ENCODE peak calls at places on chromosomes 12 and 14, in nine cellular contexts. Z is right lobe of liver, J is fibroblast of lung, R is Panc1, N is mesendoderm, B is cardiac muscle cell, A is uterus, F is right cardiac atrium, K is heart left ventricle. L is an unnamed sample.
A peak's percentile ranks its signal among the peaks of the same experiment; 100 is the strongest.

GRCh38 chr14:53316504-53316903 is 163.4 kb upstream of the DDHD1 start:
- DNase-seq in R (no peak), Z (no peak), K (no peak), A (no peak), B (no peak), N (no peak), F (peak; percentile 28), J (no peak), L (no peak)

GRCh38 chr14:57277062-57277461 is 8.3 kb downstream of the AP5M1 start:
- DNase-seq in J (no peak), F (no peak), R (no peak), Z (no peak), B (no peak), A (no peak), N (no peak), K (no peak), L (no peak)

GRCh38 chr14:35506927-35507326 is 27.0 kb upstream of the INSM2 start:
- DNase-seq in K (no peak), R (no peak), F (no peak), Z (no peak), B (no peak), N (no peak), J (peak; percentile 54), A (no peak), L (no peak)

GRCh38 chr12:3035815-3036702 is 41.1 kb upstream of the TSPAN9 start:
- DNase-seq in A (no peak), J (no peak), Z (no peak), K (peak; percentile 26), N (no peak), B (peak; percentile 34), R (no peak), F (no peak), L (no peak)

GRCh38 chr12:26055087-26055486 is 69.8 kb downstream of the BHLHE41 start:
- DNase-seq in J (no peak), N (no peak), Z (no peak), F (no peak), A (no peak), K (no peak), R (no peak), B (no peak), L (no peak)

GRCh38 chr12:45217846-45218245 is 2.0 kb downstream of the ANO6 start:
- DNase-seq in R (no peak), A (no peak), Z (no peak), K (no peak), N (no peak), J (peak; percentile 10), B (no peak), F (no peak), L (no peak)

GRCh38 chr12:94187351-94187750 is 39.0 kb downstream of the PLXNC1 start:
- DNase-seq in F (no peak), B (no peak), J (peak; percentile 13), R (no peak), K (no peak), N (no peak), A (no peak), Z (no peak), L (no peak)

GRCh38 chr12:108853426-108853825 is 4.0 kb downstream of the SSH1 start:
- DNase-seq in Z (no peak), N (no peak), J (no peak), F (no peak), B (no peak), R (no peak), A (no peak), K (no peak), L (no peak)

GRCh38 chr14:103087343-103087835 is 3.4 kb downstream of the LBHD2 start:
- DNase-seq in B (no peak), R (no peak), Z (no peak), A (no peak), J (no peak), K (peak; percentile 40), F (peak; percentile 36), N (peak; percentile 53), L (no peak)

GRCh38 chr14:56150645-56151345 is 32.6 kb downstream of the PELI2 start:
- DNase-seq in F (no peak), Z (no peak), K (no peak), A (no peak), B (no peak), N (peak; percentile 29), J (no peak), R (no peak), L (no peak)

GRCh38 chr12:124299628-124300388 is 4.9 kb downstream of the RFLNA start:
- DNase-seq in N (no peak), Z (no peak), A (no peak), J (peak; percentile 23), F (no peak), B (no peak), K (no peak), R (no peak), L (no peak)
- H3K27me3 ChIP-seq in N (no peaks in the 10 kb centered on the region), Z (peaks cover 4% of the 10 kb centered on the region), A (no peaks in the 10 kb centered on the region), J (peaks cover 14% of the 10 kb centered on the region), F (no peaks in the 10 kb centered on the region), B (peaks cover 30% of the 10 kb centered on the region), K (peaks cover 15% of the 10 kb centered on the region), R (peaks cover 5% of the 10 kb centered on the region), L (no peaks in the 10 kb centered on the region)

DNA sequence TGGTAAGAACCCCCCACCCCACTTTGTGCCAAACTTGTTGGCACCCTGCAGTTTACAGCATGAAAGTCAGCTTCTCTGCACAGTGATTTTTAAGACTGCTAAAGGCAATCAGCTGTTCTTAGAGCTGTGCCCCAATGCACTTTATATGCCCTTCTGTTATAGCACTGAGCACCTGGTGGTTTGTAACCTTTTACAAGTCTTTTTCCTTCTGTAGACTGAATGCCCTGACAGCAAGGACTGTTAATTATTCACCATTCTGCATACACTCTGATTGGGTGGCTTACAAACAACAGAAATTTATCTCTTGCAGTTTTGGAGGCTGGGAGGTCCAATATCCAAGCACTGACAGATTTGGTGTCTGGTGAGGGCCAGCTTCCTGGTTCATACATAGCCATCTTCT is 76.8 kb downstream of the ANO4 start:
- DNase-seq in B (no peak), R (no peak), F (no peak), K (no peak), A (no peak), Z (no peak), J (no peak), N (no peak), L (no peak)
- H3K4me1 ChIP-seq in B (no peaks in the 10 kb centered on the region), R (no peaks in the 10 kb centered on the region), F (no peaks in the 10 kb centered on the region), K (no peaks in the 10 kb centered on the region), A (no peaks in the 10 kb centered on the region), Z (no peaks in the 10 kb centered on the region), J (no peaks in the 10 kb centered on the region), N (no peaks in the 10 kb centered on the region), L (no peaks in the 10 kb centered on the region)

GRCh38 chr14:25134184-25134583 is 84.2 kb upstream of the STXBP6 start:
- DNase-seq in J (no peak), B (no peak), A (no peak), F (no peak), K (no peak), R (no peak), N (no peak), Z (no peak), L (no peak)

GRCh38 chr14:25132734-25133422 is 82.9 kb upstream of the STXBP6 start:
- DNase-seq in A (peak; percentile 53), N (peak; percentile 87), F (peak; percentile 68), R (peak; percentile 25), Z (peak; percentile 68), K (peak; percentile 75), B (peak; percentile 76), J (peak; percentile 48), L (peak; percentile 1)

GRCh38 chr14:25136811-25137210 is 86.9 kb upstream of the STXBP6 start:
- DNase-seq in B (no peak), Z (no peak), K (no peak), F (no peak), N (no peak), J (no peak), R (no peak), A (no peak), L (no peak)

DNA sequence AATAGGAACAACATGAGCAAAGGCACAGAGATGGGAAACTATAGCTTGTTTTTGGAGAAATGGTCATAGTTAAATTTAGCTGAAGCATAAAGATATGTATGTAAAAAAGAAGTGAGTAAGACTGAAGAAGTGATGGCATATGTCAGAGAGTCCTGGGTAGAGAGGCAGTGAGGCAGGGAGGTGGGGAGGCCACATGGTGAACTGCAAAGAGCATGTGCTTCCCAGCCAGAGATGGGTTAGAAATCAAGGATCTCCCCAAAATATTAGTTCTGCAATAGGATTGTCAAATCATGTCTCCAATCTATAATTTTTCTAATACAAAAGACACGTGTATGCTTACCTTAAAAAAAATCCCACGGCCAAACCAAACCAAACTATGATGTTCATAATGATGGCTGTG is 82.1 kb upstream of the STXBP6 start:
- DNase-seq in A (no peak), J (no peak), R (no peak), Z (no peak), K (no peak), N (no peak), F (no peak), B (no peak), L (no peak)
- H3K27ac ChIP-seq in A (no peak overlapping the region), J (no peak overlapping the region), R (no peak overlapping the region), Z (no peak overlapping the region), K (no peak overlapping the region), N (no peak overlapping the region), F (no peak overlapping the region), B (no peak overlapping the region), L (no peak overlapping the region)

GRCh38 chr14:55129428-55130193 is 559 bp downstream of the LGALS3 start:
- DNase-seq in F (peak; percentile 90), A (peak; percentile 68), R (no peak), Z (peak; percentile 50), J (peak; percentile 71), K (peak; percentile 89), B (peak; percentile 51), N (peak; percentile 60), L (peak; percentile 64)

GRCh38 chr14:55127491-55127951 is 1.5 kb upstream of the LGALS3 start:
- DNase-seq in Z (no peak), B (no peak), J (peak; percentile 83), F (no peak), A (no peak), R (no peak), N (no peak), K (no peak), L (no peak)

GRCh38 chr14:55129086-55129427 is at the start of gene LGALS3:
- DNase-seq in A (peak; percentile 83), K (peak; percentile 91), B (peak; percentile 80), F (peak; percentile 94), R (no peak), J (peak; percentile 69), Z (peak; percentile 60), N (peak; percentile 51), L (peak; percentile 27)

GRCh38 chr14:55126932-55127490 is 2.0 kb upstream of the LGALS3 start:
- DNase-seq in Z (no peak), N (no peak), J (no peak), R (no peak), F (no peak), B (no peak), A (no peak), K (no peak), L (no peak)

DNA sequence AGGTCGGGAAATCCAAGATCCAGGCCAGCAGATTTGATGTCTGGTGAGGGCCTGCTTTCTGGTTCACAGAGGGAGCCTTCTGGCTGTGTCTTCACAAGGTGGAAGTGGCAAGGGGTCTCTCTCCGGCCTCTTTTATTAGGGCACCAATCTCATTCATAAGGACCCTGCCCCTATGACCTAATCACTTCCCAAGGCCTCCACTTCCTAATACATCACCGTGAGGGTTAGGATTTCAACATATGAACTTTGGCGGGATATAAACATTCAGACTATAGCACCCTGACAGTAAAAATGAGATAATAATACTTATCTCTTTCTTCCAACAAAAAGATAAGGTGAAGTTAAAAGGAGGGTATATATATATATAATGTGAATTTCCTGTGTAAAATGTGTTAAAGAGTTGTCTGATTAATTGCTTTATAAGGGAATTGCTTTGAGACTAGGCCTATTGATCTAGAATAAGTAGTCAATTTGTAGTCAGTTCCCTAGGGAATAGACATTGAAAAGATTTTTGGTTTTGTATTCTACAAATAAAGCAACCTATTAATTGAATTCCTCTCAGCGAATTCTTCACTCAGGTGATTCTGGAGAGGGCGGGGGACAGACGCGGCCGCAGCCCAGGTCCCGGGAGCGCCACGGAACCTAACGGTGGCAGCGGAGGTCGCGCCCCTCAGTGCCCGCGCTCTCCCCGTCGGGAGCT is 516 bp upstream of the LGALS3 start:
- DNase-seq in R (no peak), N (no peak), J (no peak), F (no peak), B (no peak), Z (no peak), K (no peak), A (no peak), L (no peak)
- H3K27me3 ChIP-seq in R (no peaks in the 10 kb centered on the region), N (no peaks in the 10 kb centered on the region), J (no peaks in the 10 kb centered on the region), F (no peaks in the 10 kb centered on the region), B (peaks cover 52% of the 10 kb centered on the region), Z (no peaks in the 10 kb centered on the region), K (no peaks in the 10 kb centered on the region), A (no peaks in the 10 kb centered on the region), L (no peaks in the 10 kb centered on the region)